ENCODE peak calls at places on chromosomes 16 and 17, in five cellular contexts. E is A673, I is bronchial epithelial cell, D is PC-3, H is heart right ventricle. K is an unnamed sample.

GRCh38 chr16:2791174-2791573 is 3.8 kb upstream of the PRSS33 start:
- DNase-seq in E (no peak), I (no peak), D (no peak), H (no peak), K (no peak)

GRCh38 chr16:85232369-85233142 is 120.3 kb upstream of the CIBAR2 start:
- DNase-seq in E (no peak), I (no peak), D (no peak), H (no peak), K (no peak)

GRCh38 chr16:28823291-28823718 is 506 bp downstream of the ATXN2L start:
- DNase-seq in E (no peak), I (no peak), D (no peak), H (no peak), K (no peak)

GRCh38 chr17:73067075-73067474 is 25.4 kb downstream of the SLC39A11 start:
- DNase-seq in E (no peak), I (peak; percentile 15), D (no peak), H (no peak), K (no peak)

GRCh38 chr16:8712589-8713361 is 38.4 kb downstream of the ABAT start:
- DNase-seq in E (peak; percentile 58), I (no peak), D (no peak), H (no peak), K (no peak)

GRCh38 chr17:31004160-31004559 is 33.3 kb downstream of the RNF135 start:
- DNase-seq in E (no peak), I (no peak), D (no peak), H (no peak), K (no peak)

GRCh38 chr17:75835315-75835987 is 8.8 kb downstream of the UNC13D start:
- DNase-seq in E (peak; percentile 72), I (no peak), D (no peak), H (no peak), K (no peak)

GRCh38 chr16:49354101-49354500 is 19.5 kb upstream of the C16orf78 start:
- DNase-seq in E (peak; percentile 54), I (no peak), D (no peak), H (no peak), K (no peak)

GRCh38 chr17:64683791-64684190 is 21.7 kb upstream of the SMURF2 start:
- DNase-seq in E (no peak), I (no peak), D (peak; percentile 59), H (no peak), K (no peak)

GRCh38 chr17:73686126-73686525 is 41.9 kb upstream of the SDK2 start:
- DNase-seq in E (no peak), I (no peak), D (no peak), H (no peak), K (no peak)

GRCh38 chr16:1630450-1631213 is 18.5 kb downstream of the CRAMP1 start:
- DNase-seq in E (no peak), I (no peak), D (no peak), H (no peak), K (no peak)

GRCh38 chr16:85461814-85462404 is 151.2 kb upstream of the GSE1 start:
- DNase-seq in E (peak; percentile 73), I (no peak), D (no peak), H (no peak), K (peak; percentile 39)

GRCh38 chr17:80082403-80083135 is 18.8 kb upstream of the GAA start:
- DNase-seq in E (peak; percentile 84), I (peak; percentile 61), D (peak; percentile 91), H (peak; percentile 63), K (peak; percentile 71)

GRCh38 chr17:59725691-59726090 is 18.2 kb downstream of the VMP1 start:
- DNase-seq in E (no peak), I (peak; percentile 46), D (no peak), H (no peak), K (peak; percentile 80)

GRCh38 chr16:81446318-81447275 is 2.0 kb downstream of the CMIP start:
- DNase-seq in E (no peak), I (peak; percentile 83), D (peak; percentile 83), H (no peak), K (peak; percentile 57)

GRCh38 chr16:56510544-56510943 is 9.3 kb downstream of the BBS2 start:
- DNase-seq in E (no peak), I (no peak), D (no peak), H (no peak), K (no peak)

GRCh38 chr16:55842369-55843104 is 9.6 kb upstream of the CES1 start:
- DNase-seq in E (peak; percentile 77), I (peak; percentile 41), D (peak; percentile 51), H (peak; percentile 35), K (peak; percentile 42)

GRCh38 chr16:28012031-28012445 is 51.5 kb downstream of the GSG1L start:
- DNase-seq in E (peak; percentile 70), I (no peak), D (no peak), H (no peak), K (no peak)

GRCh38 chr17:77451894-77452852 is 311.4 kb downstream of the SEC14L1 start:
- DNase-seq in E (peak; percentile 76), I (peak; percentile 55), D (no peak), H (peak; percentile 71), K (peak; percentile 75)

GRCh38 chr16:24322106-24322505 is 66.0 kb downstream of the CACNG3 start:
- DNase-seq in E (no peak), I (no peak), D (no peak), H (no peak), K (no peak)

GRCh38 chr16:68884391-68884790 is 41.1 kb downstream of the TANGO6 start:
- DNase-seq in E (no peak), I (no peak), D (no peak), H (no peak), K (peak; percentile 24)

GRCh38 chr17:32475258-32475657 is 11.5 kb upstream of the CDK5R1 start:
- DNase-seq in E (no peak), I (no peak), D (no peak), H (no peak), K (no peak)

DNA sequence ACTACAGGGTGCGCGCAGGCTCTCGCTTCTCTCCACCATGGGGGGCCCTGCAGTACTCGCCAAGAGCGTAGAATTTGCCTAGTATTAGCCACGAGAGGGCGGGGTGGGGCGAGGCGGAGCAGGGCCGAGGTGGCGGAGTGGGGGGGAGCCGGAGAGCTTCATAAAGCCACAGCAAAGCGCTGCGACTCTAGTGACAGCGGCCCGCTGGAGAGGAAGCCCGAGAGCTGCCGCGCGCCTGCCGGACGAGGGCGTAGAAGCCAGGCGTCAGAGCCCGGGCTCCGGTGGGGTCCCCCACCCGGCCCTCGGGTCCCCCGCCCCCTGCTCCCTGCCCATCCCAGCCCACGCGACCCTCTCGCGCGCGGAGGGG is at the start of gene TBX21:
- DNase-seq in E (peak; percentile 87), I (no peak), D (no peak), H (peak; percentile 64), K (peak; percentile 12)
- TF ChIP-seq CTCF in E (peak; percentile 40), I (peak; percentile 11), D (no peak), H (peak; percentile 47), K (peak; percentile 12)

DNA sequence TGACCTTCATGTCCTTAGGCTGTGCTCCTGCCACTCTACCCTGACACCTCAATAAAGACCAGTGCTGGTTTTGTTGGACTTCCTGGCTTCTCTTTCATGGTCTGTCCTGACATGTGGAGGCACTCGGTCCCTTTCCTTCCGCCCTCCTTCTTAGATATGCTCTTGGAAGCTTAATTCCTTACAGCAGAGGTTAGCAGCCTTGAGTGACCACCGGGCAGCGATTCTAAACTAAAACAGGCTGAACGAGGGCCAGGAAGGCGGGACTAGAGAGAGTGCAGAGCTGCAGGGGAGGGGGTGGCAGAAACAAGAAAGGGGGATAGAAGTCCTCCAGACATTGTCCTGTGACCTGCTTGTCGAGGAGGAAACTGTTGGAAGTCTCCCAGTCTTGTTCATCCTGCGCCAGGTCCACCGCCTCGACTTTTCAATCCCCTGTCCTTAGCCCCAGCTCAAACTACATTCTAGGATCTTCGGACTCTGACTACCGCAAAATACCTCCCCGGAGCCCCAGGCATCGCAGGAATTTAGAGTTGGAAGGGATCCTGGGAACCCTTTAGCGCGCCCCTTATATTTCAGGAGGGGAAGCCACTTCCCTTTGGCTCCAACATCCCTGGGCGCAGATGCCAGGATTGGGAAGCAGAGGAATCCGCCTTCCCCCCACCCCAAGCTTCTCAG is 1.2 kb downstream of the AHSP start:
- DNase-seq in E (no peak), I (no peak), D (no peak), H (no peak), K (peak; percentile 68)
- H3K4me3 ChIP-seq in E (peak overlapping the region; percentile 25), I (no peak overlapping the region), D (no peak overlapping the region), H (peak overlapping the region; percentile 43), K (peak overlapping the region; percentile 53)

DNA sequence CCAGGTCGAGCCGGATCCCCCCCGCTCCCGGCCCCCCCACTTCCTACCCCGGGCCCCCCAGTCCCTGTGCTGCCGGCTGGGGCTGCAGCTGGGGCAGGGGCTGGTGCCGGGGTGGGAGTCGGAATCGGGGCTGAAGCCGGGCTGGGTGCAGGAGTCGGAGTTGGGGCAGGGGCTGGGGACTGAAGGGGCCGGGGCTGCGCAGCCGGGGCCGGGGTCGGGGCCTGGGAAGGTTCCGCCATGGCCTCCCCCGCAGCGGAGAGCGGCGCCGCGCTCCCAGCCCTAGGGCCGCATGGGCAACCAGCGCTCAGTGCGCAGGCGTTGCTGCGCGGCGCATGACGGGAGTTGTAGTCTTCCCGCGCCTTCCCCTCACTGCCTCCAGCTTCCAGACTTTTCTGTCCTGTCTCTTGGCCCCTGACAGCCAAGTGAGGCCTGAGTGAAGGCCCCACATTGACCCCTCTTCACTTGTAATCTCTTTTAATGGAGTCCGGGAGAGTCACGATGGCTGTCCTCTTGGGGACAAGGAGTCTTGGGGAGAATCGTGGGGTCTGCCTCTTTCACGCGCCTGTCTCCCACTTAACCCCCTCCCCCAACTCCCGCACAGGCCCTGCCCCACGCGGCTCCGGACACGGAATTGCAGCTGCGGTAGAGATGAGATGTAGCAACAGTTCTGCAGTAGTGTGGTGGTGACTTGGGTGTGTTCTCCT is at the start of gene KAT2A:
- DNase-seq in E (peak; percentile 82), I (peak; percentile 69), D (no peak), H (peak; percentile 80), K (peak; percentile 74)
- TF ChIP-seq CTCF in E (no peak), I (no peak), D (no peak), H (no peak), K (no peak)

GRCh38 chr16:167117-167462 is 1.3 kb downstream of the HBM start:
- DNase-seq in E (no peak), I (no peak), D (no peak), H (no peak), K (no peak)

GRCh38 chr16:165539-166374 is at the start of gene HBM:
- DNase-seq in E (no peak), I (no peak), D (no peak), H (no peak), K (no peak)

GRCh38 chr16:165218-165538 is 600 bp upstream of the HBM start:
- DNase-seq in E (no peak), I (no peak), D (no peak), H (no peak), K (no peak)

GRCh38 chr16:168424-168823 is 2.6 kb downstream of the HBM start:
- DNase-seq in E (peak; percentile 36), I (no peak), D (no peak), H (no peak), K (no peak)

DNA sequence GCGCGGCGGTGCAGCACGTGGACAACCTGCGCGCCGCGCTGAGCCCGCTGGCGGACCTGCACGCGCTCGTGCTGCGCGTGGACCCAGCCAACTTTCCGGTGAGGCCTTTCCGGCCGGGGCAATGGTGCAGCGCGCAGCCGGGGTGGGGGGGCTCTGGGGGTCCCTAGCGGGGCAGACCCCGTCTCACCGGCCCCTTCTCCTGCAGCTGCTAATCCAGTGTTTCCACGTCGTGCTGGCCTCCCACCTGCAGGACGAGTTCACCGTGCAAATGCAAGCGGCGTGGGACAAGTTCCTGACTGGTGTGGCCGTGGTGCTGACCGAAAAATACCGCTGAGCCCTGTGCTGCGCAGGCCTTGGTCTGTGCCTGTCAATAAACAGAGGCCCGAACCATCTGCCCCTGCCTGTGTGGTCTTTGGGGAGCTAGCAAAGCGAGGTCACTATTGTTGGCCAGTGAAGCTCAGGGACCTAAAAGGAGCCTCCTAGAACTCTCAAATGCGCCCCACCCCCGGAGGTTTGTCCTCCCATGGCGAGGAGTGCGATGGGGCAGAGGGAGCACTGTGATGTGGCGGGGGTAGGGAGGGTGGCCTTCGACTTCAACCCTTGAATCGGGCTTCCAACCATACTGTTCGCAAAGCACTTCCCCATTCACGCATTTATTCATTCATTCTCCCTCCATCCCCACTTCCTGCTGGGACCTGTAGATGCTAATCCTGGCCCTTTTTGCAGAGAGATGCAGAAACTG is 768 bp downstream of the HBM start:
- DNase-seq in E (no peak), I (no peak), D (no peak), H (no peak), K (no peak)
- H3K4me3 ChIP-seq in E (peak overlapping the region; percentile 38), I (no peak overlapping the region), D (no peak overlapping the region), H (peak overlapping the region; percentile 1), K (no peak overlapping the region)